ENCODE peak calls at places on chromosomes 1 and 21, in seven cellular contexts. One of them, this sample, is unnamed.

GRCh38 chr1:162314226-162314625 is 62.4 kb downstream of the SPATA46 start:
- DNase-seq in mesendoderm: no peak
- DNase-seq in neural progenitor cell: no peak
- DNase-seq in A549: no peak
- DNase-seq in IMR-90: no peak
- DNase-seq in GM23248: no peak
- DNase-seq in endothelial cell of umbilical vein: no peak
- DNase-seq in this sample: no peak

GRCh38 chr21:19981938-19982337 is 1016.3 kb upstream of the NCAM2 start:
- DNase-seq in mesendoderm: peak; percentile 19
- DNase-seq in neural progenitor cell: no peak
- DNase-seq in A549: no peak
- DNase-seq in IMR-90: no peak
- DNase-seq in GM23248: no peak
- DNase-seq in endothelial cell of umbilical vein: no peak
- DNase-seq in this sample: no peak

GRCh38 chr1:109873278-109874175 is 37.1 kb upstream of the CSF1 start:
- DNase-seq in mesendoderm: peak; percentile 61
- DNase-seq in neural progenitor cell: no peak
- DNase-seq in A549: peak; percentile 16
- DNase-seq in IMR-90: peak; percentile 29
- DNase-seq in GM23248: peak; percentile 32
- DNase-seq in endothelial cell of umbilical vein: no peak
- DNase-seq in this sample: peak; percentile 57

GRCh38 chr21:30718239-30718909 is at the start of gene KRTAP21-3:
- DNase-seq in mesendoderm: no peak
- DNase-seq in neural progenitor cell: no peak
- DNase-seq in A549: no peak
- DNase-seq in IMR-90: no peak
- DNase-seq in GM23248: no peak
- DNase-seq in endothelial cell of umbilical vein: no peak
- DNase-seq in this sample: no peak

GRCh38 chr1:161209790-161210409 is 5.2 kb upstream of the FCER1G start:
- DNase-seq in mesendoderm: peak; percentile 93
- DNase-seq in neural progenitor cell: peak; percentile 90
- DNase-seq in A549: peak; percentile 77
- DNase-seq in IMR-90: peak; percentile 67
- DNase-seq in GM23248: peak; percentile 89
- DNase-seq in endothelial cell of umbilical vein: peak; percentile 62
- DNase-seq in this sample: peak; percentile 79

GRCh38 chr1:41492341-41492848 is 7.9 kb upstream of the EDN2 start:
- DNase-seq in mesendoderm: peak; percentile 89
- DNase-seq in neural progenitor cell: peak; percentile 43
- DNase-seq in A549: peak; percentile 65
- DNase-seq in IMR-90: no peak
- DNase-seq in GM23248: peak; percentile 34
- DNase-seq in endothelial cell of umbilical vein: peak; percentile 31
- DNase-seq in this sample: peak; percentile 61

GRCh38 chr1:38608202-38608864 is 251.2 kb downstream of the RRAGC start:
- DNase-seq in mesendoderm: peak; percentile 84
- DNase-seq in neural progenitor cell: peak; percentile 93
- DNase-seq in A549: no peak
- DNase-seq in IMR-90: peak; percentile 4
- DNase-seq in GM23248: peak; percentile 22
- DNase-seq in endothelial cell of umbilical vein: peak; percentile 32
- DNase-seq in this sample: no peak

GRCh38 chr1:7229696-7230095 is 444.4 kb downstream of the CAMTA1 start:
- DNase-seq in mesendoderm: no peak
- DNase-seq in neural progenitor cell: no peak
- DNase-seq in A549: no peak
- DNase-seq in IMR-90: peak; percentile 74
- DNase-seq in GM23248: peak; percentile 69
- DNase-seq in endothelial cell of umbilical vein: no peak
- DNase-seq in this sample: no peak

GRCh38 chr1:156488566-156489165 is 11.9 kb downstream of the MEF2D start:
- DNase-seq in mesendoderm: peak; percentile 63
- DNase-seq in neural progenitor cell: no peak
- DNase-seq in A549: no peak
- DNase-seq in IMR-90: no peak
- DNase-seq in GM23248: no peak
- DNase-seq in endothelial cell of umbilical vein: no peak
- DNase-seq in this sample: peak; percentile 78

GRCh38 chr1:85339089-85339488 is 62.7 kb upstream of the BCL10 start:
- DNase-seq in mesendoderm: peak; percentile 66
- DNase-seq in neural progenitor cell: no peak
- DNase-seq in A549: no peak
- DNase-seq in IMR-90: peak; percentile 76
- DNase-seq in GM23248: peak; percentile 54
- DNase-seq in endothelial cell of umbilical vein: peak; percentile 90
- DNase-seq in this sample: no peak

GRCh38 chr1:17340358-17340757 is 31.6 kb upstream of the PADI6 start:
- DNase-seq in mesendoderm: no peak
- DNase-seq in neural progenitor cell: no peak
- DNase-seq in A549: no peak
- DNase-seq in IMR-90: no peak
- DNase-seq in GM23248: no peak
- DNase-seq in endothelial cell of umbilical vein: no peak
- DNase-seq in this sample: peak; percentile 66

GRCh38 chr1:29687601-29688244 is 451.4 kb downstream of the PTPRU start:
- DNase-seq in mesendoderm: no peak
- DNase-seq in neural progenitor cell: no peak
- DNase-seq in A549: no peak
- DNase-seq in IMR-90: peak; percentile 27
- DNase-seq in GM23248: peak; percentile 78
- DNase-seq in endothelial cell of umbilical vein: no peak
- DNase-seq in this sample: no peak

GRCh38 chr1:232589809-232590741 is 39.9 kb downstream of the SIPA1L2 start:
- DNase-seq in mesendoderm: no peak
- DNase-seq in neural progenitor cell: no peak
- DNase-seq in A549: no peak
- DNase-seq in IMR-90: no peak
- DNase-seq in GM23248: peak; percentile 38
- DNase-seq in endothelial cell of umbilical vein: peak; percentile 79
- DNase-seq in this sample: no peak

GRCh38 chr1:77803371-77803770 is 23.9 kb downstream of the MIGA1 start:
- DNase-seq in mesendoderm: no peak
- DNase-seq in neural progenitor cell: no peak
- DNase-seq in A549: no peak
- DNase-seq in IMR-90: no peak
- DNase-seq in GM23248: no peak
- DNase-seq in endothelial cell of umbilical vein: no peak
- DNase-seq in this sample: no peak

GRCh38 chr1:229420765-229421164 is 13.1 kb downstream of the ACTA1 start:
- DNase-seq in mesendoderm: no peak
- DNase-seq in neural progenitor cell: no peak
- DNase-seq in A549: peak; percentile 34
- DNase-seq in IMR-90: no peak
- DNase-seq in GM23248: no peak
- DNase-seq in endothelial cell of umbilical vein: no peak
- DNase-seq in this sample: no peak

GRCh38 chr1:39490596-39491145 is 765 bp upstream of the BMP8A start:
- DNase-seq in mesendoderm: no peak
- DNase-seq in neural progenitor cell: peak; percentile 44
- DNase-seq in A549: no peak
- DNase-seq in IMR-90: no peak
- DNase-seq in GM23248: peak; percentile 15
- DNase-seq in endothelial cell of umbilical vein: no peak
- DNase-seq in this sample: no peak

GRCh38 chr1:2258996-2259395 is 30.9 kb downstream of the SKI start:
- DNase-seq in mesendoderm: no peak
- DNase-seq in neural progenitor cell: no peak
- DNase-seq in A549: no peak
- DNase-seq in IMR-90: no peak
- DNase-seq in GM23248: no peak
- DNase-seq in endothelial cell of umbilical vein: no peak
- DNase-seq in this sample: no peak

GRCh38 chr1:200234938-200235337 is 174.9 kb downstream of the ZNF281 start:
- DNase-seq in mesendoderm: no peak
- DNase-seq in neural progenitor cell: no peak
- DNase-seq in A549: no peak
- DNase-seq in IMR-90: no peak
- DNase-seq in GM23248: no peak
- DNase-seq in endothelial cell of umbilical vein: no peak
- DNase-seq in this sample: no peak

GRCh38 chr1:209621329-209621728 is 30.9 kb downstream of the LAMB3 start:
- DNase-seq in mesendoderm: no peak
- DNase-seq in neural progenitor cell: no peak
- DNase-seq in A549: no peak
- DNase-seq in IMR-90: no peak
- DNase-seq in GM23248: no peak
- DNase-seq in endothelial cell of umbilical vein: peak; percentile 12
- DNase-seq in this sample: no peak

GRCh38 chr1:234140388-234140787 is 232.9 kb upstream of the COA6 start:
- DNase-seq in mesendoderm: no peak
- DNase-seq in neural progenitor cell: no peak
- DNase-seq in A549: peak; percentile 62
- DNase-seq in IMR-90: no peak
- DNase-seq in GM23248: no peak
- DNase-seq in endothelial cell of umbilical vein: no peak
- DNase-seq in this sample: no peak

GRCh38 chr1:39310015-39310414 is 105.5 kb downstream of the MACF1 start:
- DNase-seq in mesendoderm: no peak
- DNase-seq in neural progenitor cell: no peak
- DNase-seq in A549: no peak
- DNase-seq in IMR-90: no peak
- DNase-seq in GM23248: no peak
- DNase-seq in endothelial cell of umbilical vein: no peak
- DNase-seq in this sample: no peak

GRCh38 chr1:205077934-205078311 is 6.3 kb downstream of the TMEM81 start:
- DNase-seq in mesendoderm: no peak
- DNase-seq in neural progenitor cell: no peak
- DNase-seq in A549: no peak
- DNase-seq in IMR-90: no peak
- DNase-seq in GM23248: no peak
- DNase-seq in endothelial cell of umbilical vein: no peak
- DNase-seq in this sample: no peak

GRCh38 chr1:228006793-228007053 is at the start of gene WNT3A:
- DNase-seq in mesendoderm: no peak
- DNase-seq in neural progenitor cell: no peak
- DNase-seq in A549: no peak
- DNase-seq in IMR-90: no peak
- DNase-seq in GM23248: no peak
- DNase-seq in endothelial cell of umbilical vein: no peak
- DNase-seq in this sample: no peak

GRCh38 chr1:113605099-113605498 is 154.2 kb downstream of the PHTF1 start:
- DNase-seq in mesendoderm: no peak
- DNase-seq in neural progenitor cell: no peak
- DNase-seq in A549: no peak
- DNase-seq in IMR-90: no peak
- DNase-seq in GM23248: peak; percentile 3
- DNase-seq in endothelial cell of umbilical vein: no peak
- DNase-seq in this sample: no peak
- H3K4me3 ChIP-seq in mesendoderm: no peak overlapping the region
- H3K4me3 ChIP-seq in neural progenitor cell: no peak overlapping the region
- H3K4me3 ChIP-seq in A549: no peak overlapping the region
- H3K4me3 ChIP-seq in IMR-90: no peak overlapping the region
- H3K4me3 ChIP-seq in GM23248: no peak overlapping the region
- H3K4me3 ChIP-seq in endothelial cell of umbilical vein: no peak overlapping the region
- H3K4me3 ChIP-seq in this sample: no peak overlapping the region

GRCh38 chr21:44576025-44576420 is 2.5 kb downstream of the KRTAP10-4 start:
- DNase-seq in mesendoderm: no peak
- DNase-seq in neural progenitor cell: no peak
- DNase-seq in A549: no peak
- DNase-seq in IMR-90: no peak
- DNase-seq in GM23248: no peak
- DNase-seq in endothelial cell of umbilical vein: no peak
- DNase-seq in this sample: no peak
- H3K4me2 ChIP-seq in mesendoderm: no peak overlapping the region
- H3K4me2 ChIP-seq in neural progenitor cell: no peak overlapping the region
- H3K4me2 ChIP-seq in A549: no peak overlapping the region
- H3K4me2 ChIP-seq in IMR-90: no peak overlapping the region
- H3K4me2 ChIP-seq in GM23248: no peak overlapping the region
- H3K4me2 ChIP-seq in endothelial cell of umbilical vein: no peak overlapping the region
- H3K4me2 ChIP-seq in this sample: no peak overlapping the region

GRCh38 chr1:26077524-26077923 is 10.1 kb upstream of the TRIM63 start:
- DNase-seq in mesendoderm: no peak
- DNase-seq in neural progenitor cell: no peak
- DNase-seq in A549: no peak
- DNase-seq in IMR-90: no peak
- DNase-seq in GM23248: no peak
- DNase-seq in endothelial cell of umbilical vein: no peak
- DNase-seq in this sample: no peak
- H3K27ac ChIP-seq in mesendoderm: no peak overlapping the region
- H3K27ac ChIP-seq in neural progenitor cell: no peak overlapping the region
- H3K27ac ChIP-seq in A549: no peak overlapping the region
- H3K27ac ChIP-seq in IMR-90: no peak overlapping the region
- H3K27ac ChIP-seq in GM23248: no peak overlapping the region
- H3K27ac ChIP-seq in endothelial cell of umbilical vein: no peak overlapping the region
- H3K27ac ChIP-seq in this sample: no peak overlapping the region

GRCh38 chr1:15100369-15101111 is 53.0 kb upstream of the TMEM51 start:
- DNase-seq in mesendoderm: peak; percentile 65
- DNase-seq in neural progenitor cell: peak; percentile 76
- DNase-seq in A549: peak; percentile 50
- DNase-seq in IMR-90: peak; percentile 45
- DNase-seq in GM23248: peak; percentile 60
- DNase-seq in endothelial cell of umbilical vein: peak; percentile 56
- DNase-seq in this sample: peak; percentile 68

GRCh38 chr1:15098366-15099125 is 55.0 kb upstream of the TMEM51 start:
- DNase-seq in mesendoderm: no peak
- DNase-seq in neural progenitor cell: no peak
- DNase-seq in A549: no peak
- DNase-seq in IMR-90: no peak
- DNase-seq in GM23248: no peak
- DNase-seq in endothelial cell of umbilical vein: no peak
- DNase-seq in this sample: no peak

GRCh38 chr1:15101112-15101760 is 52.3 kb upstream of the TMEM51 start:
- DNase-seq in mesendoderm: no peak
- DNase-seq in neural progenitor cell: no peak
- DNase-seq in A549: no peak
- DNase-seq in IMR-90: no peak
- DNase-seq in GM23248: no peak
- DNase-seq in endothelial cell of umbilical vein: no peak
- DNase-seq in this sample: no peak

GRCh38 chr1:15101801-15102200 is 51.7 kb upstream of the TMEM51 start:
- DNase-seq in mesendoderm: no peak
- DNase-seq in neural progenitor cell: no peak
- DNase-seq in A549: no peak
- DNase-seq in IMR-90: no peak
- DNase-seq in GM23248: no peak
- DNase-seq in endothelial cell of umbilical vein: no peak
- DNase-seq in this sample: no peak

DNA sequence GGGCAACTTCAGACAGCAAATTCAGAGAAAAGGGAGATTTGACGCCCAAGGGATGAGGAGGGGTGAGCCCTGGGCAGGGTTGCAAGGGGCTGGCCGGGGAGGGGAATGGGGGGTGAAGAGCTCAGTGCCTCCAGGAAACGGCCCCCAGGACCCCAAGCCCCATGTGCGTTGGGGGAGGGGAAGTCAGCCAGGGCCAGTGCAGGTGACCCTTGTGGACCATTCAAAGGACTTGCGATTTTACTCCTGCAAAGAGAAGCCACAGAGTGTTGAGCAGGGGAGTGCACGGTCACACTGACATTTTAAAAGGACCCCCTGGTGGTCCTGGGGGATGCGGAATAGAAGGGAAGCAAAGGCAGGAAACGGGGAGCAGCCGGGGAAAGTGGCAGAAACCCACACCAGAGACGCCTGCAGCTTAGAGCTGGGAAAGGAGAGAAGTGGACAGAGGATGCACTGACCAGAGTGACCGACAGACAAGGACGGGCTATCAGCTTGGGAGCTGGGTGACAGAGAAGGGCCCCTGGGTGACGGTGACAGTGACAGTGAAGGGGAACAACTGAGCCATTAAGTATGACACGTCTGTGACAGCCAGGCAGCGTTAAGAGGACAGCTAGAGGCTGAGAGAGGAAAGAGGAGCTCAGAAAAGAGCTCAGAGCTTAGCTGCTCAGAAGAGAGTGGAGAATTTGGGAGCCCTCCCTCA is 54.0 kb upstream of the TMEM51 start:
- DNase-seq in mesendoderm: no peak
- DNase-seq in neural progenitor cell: no peak
- DNase-seq in A549: no peak
- DNase-seq in IMR-90: no peak
- DNase-seq in GM23248: no peak
- DNase-seq in endothelial cell of umbilical vein: no peak
- DNase-seq in this sample: no peak
- H3K4me3 ChIP-seq in mesendoderm: no peak overlapping the region
- H3K4me3 ChIP-seq in neural progenitor cell: no peak overlapping the region
- H3K4me3 ChIP-seq in A549: no peak overlapping the region
- H3K4me3 ChIP-seq in IMR-90: no peak overlapping the region
- H3K4me3 ChIP-seq in GM23248: no peak overlapping the region
- H3K4me3 ChIP-seq in endothelial cell of umbilical vein: no peak overlapping the region
- H3K4me3 ChIP-seq in this sample: no peak overlapping the region